ENCODE peak calls at places on chromosome 16, in six cellular contexts. One of them, this sample, is unnamed.

GRCh38 chr16:79170565-79171242 is 429.8 kb downstream of the MAF start:
- ATAC-seq in upper lobe of left lung: peak; percentile 61
- ATAC-seq in HepG2: no peak
- ATAC-seq in GM12878: no peak
- ATAC-seq in A549: no peak
- ATAC-seq in K562: no peak
- ATAC-seq in this sample: peak; percentile 77

GRCh38 chr16:31250782-31251384 is 8.9 kb upstream of the ITGAM start:
- ATAC-seq in GM12878: no peak
- ATAC-seq in HepG2: peak; percentile 51
- ATAC-seq in K562: no peak
- ATAC-seq in upper lobe of left lung: no peak
- ATAC-seq in A549: no peak
- ATAC-seq in this sample: no peak

GRCh38 chr16:81616321-81617020 is 162.6 kb upstream of the PLCG2 start:
- ATAC-seq in GM12878: peak; percentile 97
- ATAC-seq in upper lobe of left lung: no peak
- ATAC-seq in A549: no peak
- ATAC-seq in K562: peak; percentile 69
- ATAC-seq in HepG2: no peak
- ATAC-seq in this sample: peak; percentile 57

GRCh38 chr16:11250091-11250785 is 5.8 kb downstream of the SOCS1 start:
- ATAC-seq in HepG2: peak; percentile 65
- ATAC-seq in K562: no peak
- ATAC-seq in upper lobe of left lung: no peak
- ATAC-seq in GM12878: peak; percentile 0
- ATAC-seq in A549: no peak
- ATAC-seq in this sample: no peak

GRCh38 chr16:58187657-58188430 is 10.1 kb downstream of the CSNK2A2 start:
- ATAC-seq in upper lobe of left lung: no peak
- ATAC-seq in A549: no peak
- ATAC-seq in GM12878: no peak
- ATAC-seq in K562: no peak
- ATAC-seq in HepG2: no peak
- ATAC-seq in this sample: no peak

GRCh38 chr16:58110590-58111330 is 18.4 kb downstream of the CFAP20 start:
- ATAC-seq in HepG2: peak; percentile 34
- ATAC-seq in upper lobe of left lung: peak; percentile 24
- ATAC-seq in A549: peak; percentile 27
- ATAC-seq in K562: peak; percentile 52
- ATAC-seq in GM12878: no peak
- ATAC-seq in this sample: no peak

GRCh38 chr16:81071816-81072215 is 5.2 kb downstream of the C16orf46 start:
- ATAC-seq in GM12878: peak; percentile 17
- ATAC-seq in K562: peak; percentile 51
- ATAC-seq in A549: no peak
- ATAC-seq in HepG2: no peak
- ATAC-seq in upper lobe of left lung: no peak
- ATAC-seq in this sample: no peak

GRCh38 chr16:20923876-20924275 is 23.3 kb downstream of the LYRM1 start:
- ATAC-seq in upper lobe of left lung: no peak
- ATAC-seq in GM12878: no peak
- ATAC-seq in K562: no peak
- ATAC-seq in A549: no peak
- ATAC-seq in HepG2: no peak
- ATAC-seq in this sample: no peak

GRCh38 chr16:35194681-35195080 is 1735.3 kb downstream of the TP53TG3F start:
- ATAC-seq in GM12878: no peak
- ATAC-seq in A549: no peak
- ATAC-seq in HepG2: no peak
- ATAC-seq in upper lobe of left lung: no peak
- ATAC-seq in K562: no peak
- ATAC-seq in this sample: no peak

GRCh38 chr16:35207059-35207999 is 1747.9 kb downstream of the TP53TG3F start:
- ATAC-seq in K562: peak; percentile 85
- ATAC-seq in upper lobe of left lung: no peak
- ATAC-seq in HepG2: no peak
- ATAC-seq in A549: no peak
- ATAC-seq in GM12878: no peak
- ATAC-seq in this sample: no peak

GRCh38 chr16:79607587-79607986 is 7.0 kb upstream of the MAF start:
- ATAC-seq in HepG2: no peak
- ATAC-seq in upper lobe of left lung: no peak
- ATAC-seq in GM12878: no peak
- ATAC-seq in K562: no peak
- ATAC-seq in A549: peak; percentile 62
- ATAC-seq in this sample: peak; percentile 59

GRCh38 chr16:25093208-25094061 is 18.1 kb upstream of the LCMT1 start:
- ATAC-seq in K562: no peak
- ATAC-seq in upper lobe of left lung: no peak
- ATAC-seq in HepG2: no peak
- ATAC-seq in A549: no peak
- ATAC-seq in GM12878: peak; percentile 80
- ATAC-seq in this sample: no peak

GRCh38 chr16:49921106-49921505 is 65.2 kb upstream of the ZNF423 start:
- ATAC-seq in upper lobe of left lung: no peak
- ATAC-seq in HepG2: no peak
- ATAC-seq in K562: no peak
- ATAC-seq in A549: no peak
- ATAC-seq in GM12878: no peak
- ATAC-seq in this sample: no peak

GRCh38 chr16:89290887-89291286 is 73.4 kb downstream of the ZNF778 start:
- ATAC-seq in upper lobe of left lung: no peak
- ATAC-seq in GM12878: no peak
- ATAC-seq in A549: no peak
- ATAC-seq in K562: no peak
- ATAC-seq in HepG2: no peak
- ATAC-seq in this sample: no peak

GRCh38 chr16:58222532-58223316 is 24.8 kb upstream of the CSNK2A2 start:
- ATAC-seq in GM12878: no peak
- ATAC-seq in upper lobe of left lung: no peak
- ATAC-seq in A549: peak; percentile 85
- ATAC-seq in K562: no peak
- ATAC-seq in HepG2: peak; percentile 99
- ATAC-seq in this sample: no peak

GRCh38 chr16:27195941-27196595 is 7.3 kb upstream of the KDM8 start:
- ATAC-seq in upper lobe of left lung: no peak
- ATAC-seq in A549: no peak
- ATAC-seq in HepG2: no peak
- ATAC-seq in K562: no peak
- ATAC-seq in GM12878: no peak
- ATAC-seq in this sample: no peak

GRCh38 chr16:8673611-8674412 is 605 bp upstream of the ABAT start:
- ATAC-seq in upper lobe of left lung: peak; percentile 64
- ATAC-seq in A549: peak; percentile 65
- ATAC-seq in HepG2: peak; percentile 9
- ATAC-seq in K562: peak; percentile 54
- ATAC-seq in GM12878: peak; percentile 59
- ATAC-seq in this sample: peak; percentile 75

GRCh38 chr16:5035909-5036227 is 2.1 kb upstream of the NAGPA start:
- ATAC-seq in upper lobe of left lung: no peak
- ATAC-seq in GM12878: no peak
- ATAC-seq in A549: no peak
- ATAC-seq in K562: no peak
- ATAC-seq in HepG2: peak; percentile 22
- ATAC-seq in this sample: no peak

GRCh38 chr16:5031601-5032000 is 2.1 kb downstream of the NAGPA start:
- ATAC-seq in A549: no peak
- ATAC-seq in K562: no peak
- ATAC-seq in upper lobe of left lung: no peak
- ATAC-seq in HepG2: no peak
- ATAC-seq in GM12878: no peak
- ATAC-seq in this sample: no peak

GRCh38 chr16:5034167-5034523 is 410 bp upstream of the NAGPA start:
- ATAC-seq in K562: no peak
- ATAC-seq in A549: no peak
- ATAC-seq in HepG2: no peak
- ATAC-seq in GM12878: no peak
- ATAC-seq in upper lobe of left lung: no peak
- ATAC-seq in this sample: no peak

GRCh38 chr16:5032748-5033167 is 977 bp downstream of the NAGPA start:
- ATAC-seq in A549: no peak
- ATAC-seq in upper lobe of left lung: no peak
- ATAC-seq in HepG2: peak; percentile 6
- ATAC-seq in GM12878: no peak
- ATAC-seq in K562: no peak
- ATAC-seq in this sample: no peak

DNA sequence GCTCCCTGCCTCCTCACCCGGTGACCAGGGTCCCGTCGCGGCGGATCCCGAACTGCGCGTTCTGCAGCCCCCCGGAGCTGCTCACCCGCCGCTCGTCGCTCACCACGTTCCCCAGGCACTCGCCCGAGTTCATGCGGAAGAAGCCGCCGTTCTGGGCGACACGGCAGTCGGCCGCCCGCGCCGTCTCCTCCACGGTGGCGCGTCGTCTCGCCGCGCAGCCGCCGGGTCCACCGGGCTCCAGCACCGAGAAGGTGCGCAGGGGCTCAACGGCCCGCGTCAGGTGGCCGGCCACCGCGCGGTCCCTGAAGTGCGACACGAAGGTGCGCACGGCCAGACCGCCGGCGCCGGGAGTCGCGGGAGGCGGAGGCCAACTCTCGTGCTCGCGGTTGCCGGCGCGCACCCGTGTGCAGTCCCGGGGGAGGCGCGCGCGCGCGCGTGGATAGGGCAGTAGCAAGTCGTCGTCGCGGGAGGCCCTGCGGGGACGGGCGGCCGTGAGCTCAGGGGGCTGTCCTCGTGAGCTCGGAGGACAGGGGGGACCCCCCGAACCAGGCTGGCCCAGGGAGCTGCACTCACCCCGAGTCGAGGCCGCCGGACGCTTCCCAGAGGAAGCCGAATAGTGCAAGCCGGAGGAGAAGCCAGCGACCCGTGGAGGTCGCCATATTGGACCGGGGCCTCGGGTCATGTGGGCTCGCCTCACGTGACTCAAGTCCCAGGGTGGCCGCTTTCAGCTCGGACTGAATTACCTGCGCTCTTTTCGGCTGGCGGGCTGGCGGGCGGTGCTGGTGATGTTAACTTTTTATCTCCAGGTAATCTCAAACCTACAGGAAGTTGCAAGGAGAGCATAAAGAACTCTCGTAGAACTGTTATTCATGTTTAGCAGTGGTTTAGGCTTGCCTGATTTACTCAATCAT is at the start of gene NAGPA:
- ATAC-seq in upper lobe of left lung: peak; percentile 87
- ATAC-seq in HepG2: peak; percentile 43
- ATAC-seq in GM12878: peak; percentile 98
- ATAC-seq in K562: peak; percentile 94
- ATAC-seq in A549: peak; percentile 92
- ATAC-seq in this sample: peak; percentile 93
- TF ChIP-seq EP300 in upper lobe of left lung: no peak
- TF ChIP-seq EP300 in HepG2: peak; percentile 78
- TF ChIP-seq EP300 in GM12878: no peak
- TF ChIP-seq EP300 in K562: peak; percentile 44
- TF ChIP-seq EP300 in A549: no peak
- TF ChIP-seq EP300 in this sample: no peak

GRCh38 chr16:66166451-66166850 is 200.0 kb upstream of the CDH5 start:
- ATAC-seq in HepG2: peak; percentile 55
- ATAC-seq in A549: no peak
- ATAC-seq in GM12878: no peak
- ATAC-seq in K562: no peak
- ATAC-seq in upper lobe of left lung: no peak
- ATAC-seq in this sample: no peak
- H3K27ac ChIP-seq in HepG2: no peak overlapping the region
- H3K27ac ChIP-seq in A549: no peak overlapping the region
- H3K27ac ChIP-seq in GM12878: no peak overlapping the region
- H3K27ac ChIP-seq in K562: no peak overlapping the region
- H3K27ac ChIP-seq in upper lobe of left lung: no peak overlapping the region
- H3K27ac ChIP-seq in this sample: no peak overlapping the region

GRCh38 chr16:72471317-72471716 is 299.4 kb upstream of the PMFBP1 start:
- ATAC-seq in A549: no peak
- ATAC-seq in K562: no peak
- ATAC-seq in upper lobe of left lung: no peak
- ATAC-seq in HepG2: no peak
- ATAC-seq in GM12878: no peak
- ATAC-seq in this sample: no peak

GRCh38 chr16:72470541-72470940 is 298.6 kb upstream of the PMFBP1 start:
- ATAC-seq in GM12878: no peak
- ATAC-seq in K562: no peak
- ATAC-seq in upper lobe of left lung: no peak
- ATAC-seq in A549: no peak
- ATAC-seq in HepG2: no peak
- ATAC-seq in this sample: no peak

GRCh38 chr16:72473631-72474030 is 301.7 kb upstream of the PMFBP1 start:
- ATAC-seq in K562: no peak
- ATAC-seq in A549: no peak
- ATAC-seq in GM12878: no peak
- ATAC-seq in HepG2: no peak
- ATAC-seq in upper lobe of left lung: no peak
- ATAC-seq in this sample: no peak

GRCh38 chr16:72475688-72476087 is 303.7 kb upstream of the PMFBP1 start:
- ATAC-seq in upper lobe of left lung: no peak
- ATAC-seq in K562: no peak
- ATAC-seq in A549: no peak
- ATAC-seq in GM12878: no peak
- ATAC-seq in HepG2: no peak
- ATAC-seq in this sample: no peak

DNA sequence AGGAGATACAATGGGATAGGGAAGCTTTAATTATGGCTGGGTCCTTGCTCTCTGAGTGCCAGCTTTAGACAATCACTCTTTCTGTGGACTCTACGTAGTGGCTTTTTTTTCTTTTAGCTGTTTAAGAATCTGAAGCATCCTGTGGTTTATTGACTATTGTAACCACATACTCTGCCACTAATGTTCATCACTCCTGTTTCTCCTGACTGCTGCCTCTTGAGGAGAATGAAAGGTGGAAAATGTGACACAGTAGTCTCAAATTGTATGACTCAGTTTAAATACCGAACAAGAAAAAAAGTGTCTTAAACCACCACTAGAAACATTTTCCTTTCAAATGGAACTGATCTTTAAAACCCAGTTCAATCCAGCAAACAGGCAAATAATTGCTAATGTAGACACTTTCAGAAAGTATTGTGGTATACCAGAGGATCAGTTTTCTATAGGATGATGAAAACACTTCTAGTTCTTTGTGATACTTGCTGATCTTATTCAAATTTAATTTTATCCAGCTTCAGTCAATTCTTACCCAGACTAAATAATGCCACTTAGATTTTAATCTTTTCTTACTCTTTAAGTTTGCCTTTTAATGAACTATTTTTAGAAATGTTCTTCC is 302.7 kb upstream of the PMFBP1 start:
- ATAC-seq in GM12878: peak; percentile 61
- ATAC-seq in A549: no peak
- ATAC-seq in K562: no peak
- ATAC-seq in upper lobe of left lung: no peak
- ATAC-seq in HepG2: peak; percentile 25
- ATAC-seq in this sample: no peak
- TF ChIP-seq EP300 in GM12878: no peak
- TF ChIP-seq EP300 in A549: no peak
- TF ChIP-seq EP300 in K562: no peak
- TF ChIP-seq EP300 in upper lobe of left lung: no peak
- TF ChIP-seq EP300 in HepG2: peak; percentile 10
- TF ChIP-seq EP300 in this sample: no peak

DNA sequence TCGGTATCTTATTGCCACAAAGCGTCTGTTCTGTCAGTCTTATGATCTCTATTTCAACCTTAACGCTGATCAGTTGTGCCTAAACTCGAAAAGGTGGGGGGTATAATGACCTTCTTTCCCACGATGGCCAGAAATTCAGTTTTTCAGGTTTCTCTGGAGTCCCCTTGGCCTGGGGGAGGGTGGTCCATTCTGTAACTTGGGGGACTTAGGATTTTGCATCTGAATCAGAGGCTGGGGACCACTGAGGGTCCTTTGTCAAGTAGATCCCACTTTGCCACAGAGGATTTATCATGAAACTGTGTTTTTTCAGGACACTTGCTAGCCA is 6.3 kb upstream of the WDR59 start:
- ATAC-seq in GM12878: no peak
- ATAC-seq in A549: no peak
- ATAC-seq in K562: no peak
- ATAC-seq in upper lobe of left lung: no peak
- ATAC-seq in HepG2: no peak
- ATAC-seq in this sample: no peak
- H3K27ac ChIP-seq in GM12878: no peak overlapping the region
- H3K27ac ChIP-seq in A549: no peak overlapping the region
- H3K27ac ChIP-seq in K562: peak overlapping the region; percentile 44
- H3K27ac ChIP-seq in upper lobe of left lung: no peak overlapping the region
- H3K27ac ChIP-seq in HepG2: peak overlapping the region; percentile 98
- H3K27ac ChIP-seq in this sample: peak overlapping the region; percentile 45

This sample was measured in gastroesophageal sphincter.